ENCODE peak calls at places on chromosomes 16 and 17, in eight cellular contexts. C, S, F, X, Z, K, D and M are unnamed samples.
A peak's percentile ranks its signal among the peaks of the same experiment; 100 is the strongest.

GRCh38 chr16:67847064-67847861 is at the start of gene CENPT:
- DNase-seq in D (peak; percentile 38), F (no peak), Z (peak; percentile 78), S (no peak), K (peak; percentile 76), C (no peak), X (no peak), M (no peak)

GRCh38 chr17:67129283-67129682 is 84.9 kb downstream of the CACNG1 start:
- DNase-seq in F (no peak), D (no peak), K (no peak), C (no peak), S (no peak), Z (no peak), X (no peak), M (no peak)

GRCh38 chr16:86306811-86307517 is 203.4 kb upstream of the FOXF1 start:
- DNase-seq in D (no peak), X (no peak), C (no peak), Z (no peak), S (no peak), K (no peak), F (no peak), M (no peak)

GRCh38 chr16:12097523-12098428 is 121.2 kb downstream of the SNX29 start:
- DNase-seq in C (no peak), S (no peak), X (no peak), Z (no peak), F (no peak), D (no peak), K (peak; percentile 33), M (no peak)

GRCh38 chr17:78805301-78805700 is 23.2 kb upstream of the CYTH1 start:
- DNase-seq in Z (no peak), F (peak; percentile 73), X (no peak), S (peak; percentile 61), K (no peak), D (no peak), C (peak; percentile 60), M (peak; percentile 59)

GRCh38 chr16:9092963-9093477 is 1.6 kb downstream of the HAPSTR1 start:
- DNase-seq in C (peak; percentile 9), F (peak; percentile 10), K (peak; percentile 38), X (no peak), S (peak; percentile 11), D (peak; percentile 61), Z (peak; percentile 62), M (peak; percentile 14)

GRCh38 chr17:51056813-51057510 is 63.7 kb downstream of the SPAG9 start:
- DNase-seq in C (no peak), Z (no peak), D (peak; percentile 37), S (no peak), X (peak; percentile 29), K (no peak), F (no peak), M (peak; percentile 28)

GRCh38 chr17:35089846-35090193 is 26.3 kb upstream of the RFFL start:
- DNase-seq in Z (no peak), K (no peak), D (no peak), C (no peak), X (no peak), S (peak; percentile 32), F (no peak), M (no peak)

GRCh38 chr17:39926135-39926587 is 1.2 kb downstream of the ORMDL3 start:
- DNase-seq in X (no peak), S (no peak), K (no peak), C (no peak), D (no peak), Z (no peak), F (no peak), M (no peak)

GRCh38 chr17:71327376-71328059 is 793.3 kb upstream of the SOX9 start:
- DNase-seq in X (no peak), C (no peak), D (no peak), S (no peak), K (no peak), Z (no peak), F (no peak), M (no peak)

GRCh38 chr17:77365584-77366186 is 224.9 kb downstream of the SEC14L1 start:
- DNase-seq in X (no peak), Z (peak; percentile 70), S (no peak), F (no peak), D (no peak), K (peak; percentile 77), C (no peak), M (no peak)

GRCh38 chr17:17729620-17730249 is 48.5 kb downstream of the RAI1 start:
- DNase-seq in C (peak; percentile 41), Z (no peak), S (peak; percentile 28), K (no peak), D (no peak), F (peak; percentile 40), X (peak; percentile 56), M (peak; percentile 59)

GRCh38 chr16:74726056-74726455 is 25.4 kb upstream of the MLKL start:
- DNase-seq in Z (no peak), K (no peak), F (no peak), C (no peak), D (no peak), S (no peak), X (no peak), M (no peak)

GRCh38 chr17:70239391-70239826 is 70.1 kb downstream of the KCNJ2 start:
- DNase-seq in Z (no peak), C (no peak), D (no peak), F (no peak), X (peak; percentile 71), K (no peak), S (no peak), M (no peak)

GRCh38 chr17:80927791-80928216 is 63.8 kb upstream of the CHMP6 start:
- DNase-seq in X (no peak), S (no peak), F (no peak), K (no peak), Z (no peak), D (peak; percentile 45), C (no peak), M (no peak)

GRCh38 chr17:44308320-44308818 is at the start of gene RUNDC3A:
- DNase-seq in S (peak; percentile 74), F (peak; percentile 85), K (peak; percentile 89), X (peak; percentile 60), C (peak; percentile 79), D (peak; percentile 95), Z (peak; percentile 79), M (peak; percentile 83)

GRCh38 chr16:53673189-53673588 is 30.5 kb downstream of the RPGRIP1L start:
- DNase-seq in Z (no peak), C (no peak), F (no peak), X (no peak), K (no peak), S (no peak), D (no peak), M (no peak)

GRCh38 chr16:22007509-22008214 is at the start of gene MOSMO:
- DNase-seq in K (peak; percentile 75), Z (peak; percentile 80), F (peak; percentile 62), S (peak; percentile 60), C (peak; percentile 62), X (no peak), D (peak; percentile 74), M (peak; percentile 48)

GRCh38 chr17:16322636-16323035 is 30.6 kb downstream of the CENPV start:
- DNase-seq in S (no peak), Z (no peak), X (no peak), F (no peak), K (no peak), D (no peak), C (no peak), M (no peak)

GRCh38 chr17:9648521-9649110 is 3.3 kb downstream of the USP43 start:
- DNase-seq in D (no peak), Z (no peak), K (no peak), X (no peak), S (no peak), F (no peak), C (no peak), M (no peak)